ENCODE peak calls at places on chromosome 21, in ten cellular contexts. One of them, this sample, is unnamed.

GRCh38 chr21:42496839-42497202 is 797 bp upstream of the RSPH1 start:
- DNase-seq in AG04449: no peak
- DNase-seq in body of pancreas: peak
- DNase-seq in endothelial cell: no peak
- DNase-seq in OCI-LY7: no peak
- DNase-seq in bronchial epithelial cell: no peak
- DNase-seq in type B pancreatic cell: no peak
- DNase-seq in heart left ventricle: no peak
- DNase-seq in brain microvascular endothelial cell: no peak
- DNase-seq in AG10803: no peak
- DNase-seq in this sample: no peak

GRCh38 chr21:27700974-27701614 is 734.2 kb upstream of the ADAMTS5 start:
- DNase-seq in body of pancreas: peak
- DNase-seq in brain microvascular endothelial cell: peak
- DNase-seq in OCI-LY7: peak
- DNase-seq in endothelial cell: peak
- DNase-seq in heart left ventricle: peak
- DNase-seq in AG04449: peak
- DNase-seq in bronchial epithelial cell: peak
- DNase-seq in AG10803: peak
- DNase-seq in type B pancreatic cell: peak
- DNase-seq in this sample: peak

GRCh38 chr21:18646114-18646513 is 242.5 kb upstream of the TMPRSS15 start:
- DNase-seq in type B pancreatic cell: no peak
- DNase-seq in body of pancreas: no peak
- DNase-seq in heart left ventricle: no peak
- DNase-seq in AG04449: no peak
- DNase-seq in endothelial cell: no peak
- DNase-seq in brain microvascular endothelial cell: no peak
- DNase-seq in OCI-LY7: no peak
- DNase-seq in bronchial epithelial cell: no peak
- DNase-seq in AG10803: no peak
- DNase-seq in this sample: no peak

GRCh38 chr21:42062543-42063022 is 8.5 kb upstream of the UMODL1 start:
- DNase-seq in brain microvascular endothelial cell: no peak
- DNase-seq in bronchial epithelial cell: no peak
- DNase-seq in body of pancreas: peak
- DNase-seq in endothelial cell: no peak
- DNase-seq in AG04449: no peak
- DNase-seq in heart left ventricle: no peak
- DNase-seq in AG10803: no peak
- DNase-seq in OCI-LY7: peak
- DNase-seq in type B pancreatic cell: no peak
- DNase-seq in this sample: peak

GRCh38 chr21:36422279-36423098 is 37.3 kb downstream of the CHAF1B start:
- DNase-seq in bronchial epithelial cell: peak
- DNase-seq in heart left ventricle: peak
- DNase-seq in body of pancreas: peak
- DNase-seq in type B pancreatic cell: no peak
- DNase-seq in OCI-LY7: peak
- DNase-seq in endothelial cell: peak
- DNase-seq in AG04449: peak
- DNase-seq in brain microvascular endothelial cell: peak
- DNase-seq in AG10803: peak
- DNase-seq in this sample: peak

GRCh38 chr21:45207839-45208626 is 79.7 kb downstream of the POFUT2 start:
- DNase-seq in type B pancreatic cell: no peak
- DNase-seq in AG04449: no peak
- DNase-seq in OCI-LY7: no peak
- DNase-seq in heart left ventricle: no peak
- DNase-seq in endothelial cell: no peak
- DNase-seq in bronchial epithelial cell: no peak
- DNase-seq in brain microvascular endothelial cell: no peak
- DNase-seq in body of pancreas: no peak
- DNase-seq in AG10803: no peak
- DNase-seq in this sample: no peak

GRCh38 chr21:15908187-15908586 is 178.4 kb downstream of the USP25 start:
- DNase-seq in body of pancreas: no peak
- DNase-seq in brain microvascular endothelial cell: peak
- DNase-seq in type B pancreatic cell: no peak
- DNase-seq in heart left ventricle: no peak
- DNase-seq in AG04449: no peak
- DNase-seq in OCI-LY7: no peak
- DNase-seq in endothelial cell: no peak
- DNase-seq in bronchial epithelial cell: peak
- DNase-seq in AG10803: peak
- DNase-seq in this sample: no peak

GRCh38 chr21:28857720-28858119 is 135.0 kb downstream of the LTN1 start:
- DNase-seq in body of pancreas: no peak
- DNase-seq in AG10803: no peak
- DNase-seq in OCI-LY7: no peak
- DNase-seq in brain microvascular endothelial cell: no peak
- DNase-seq in type B pancreatic cell: no peak
- DNase-seq in endothelial cell: no peak
- DNase-seq in bronchial epithelial cell: no peak
- DNase-seq in AG04449: no peak
- DNase-seq in heart left ventricle: no peak
- DNase-seq in this sample: no peak

GRCh38 chr21:24205317-24205716 is 1402.0 kb downstream of the MRPL39 start:
- DNase-seq in endothelial cell: no peak
- DNase-seq in body of pancreas: no peak
- DNase-seq in bronchial epithelial cell: no peak
- DNase-seq in heart left ventricle: no peak
- DNase-seq in brain microvascular endothelial cell: no peak
- DNase-seq in AG10803: no peak
- DNase-seq in type B pancreatic cell: no peak
- DNase-seq in AG04449: no peak
- DNase-seq in OCI-LY7: no peak
- DNase-seq in this sample: no peak

GRCh38 chr21:16570196-16570595 is 840.4 kb downstream of the USP25 start:
- DNase-seq in OCI-LY7: no peak
- DNase-seq in brain microvascular endothelial cell: no peak
- DNase-seq in endothelial cell: no peak
- DNase-seq in bronchial epithelial cell: no peak
- DNase-seq in AG10803: no peak
- DNase-seq in type B pancreatic cell: no peak
- DNase-seq in AG04449: no peak
- DNase-seq in heart left ventricle: no peak
- DNase-seq in body of pancreas: no peak
- DNase-seq in this sample: no peak

GRCh38 chr21:22941779-22942178 is 1943.6 kb downstream of the NCAM2 start:
- DNase-seq in heart left ventricle: no peak
- DNase-seq in AG10803: no peak
- DNase-seq in OCI-LY7: no peak
- DNase-seq in bronchial epithelial cell: peak
- DNase-seq in brain microvascular endothelial cell: no peak
- DNase-seq in body of pancreas: no peak
- DNase-seq in AG04449: no peak
- DNase-seq in type B pancreatic cell: no peak
- DNase-seq in endothelial cell: no peak
- DNase-seq in this sample: no peak

GRCh38 chr21:29938968-29939858 is 583 bp downstream of the GRIK1 start:
- DNase-seq in AG04449: no peak
- DNase-seq in heart left ventricle: no peak
- DNase-seq in bronchial epithelial cell: no peak
- DNase-seq in AG10803: no peak
- DNase-seq in type B pancreatic cell: peak
- DNase-seq in endothelial cell: peak
- DNase-seq in brain microvascular endothelial cell: no peak
- DNase-seq in OCI-LY7: no peak
- DNase-seq in body of pancreas: no peak
- DNase-seq in this sample: peak

DNA sequence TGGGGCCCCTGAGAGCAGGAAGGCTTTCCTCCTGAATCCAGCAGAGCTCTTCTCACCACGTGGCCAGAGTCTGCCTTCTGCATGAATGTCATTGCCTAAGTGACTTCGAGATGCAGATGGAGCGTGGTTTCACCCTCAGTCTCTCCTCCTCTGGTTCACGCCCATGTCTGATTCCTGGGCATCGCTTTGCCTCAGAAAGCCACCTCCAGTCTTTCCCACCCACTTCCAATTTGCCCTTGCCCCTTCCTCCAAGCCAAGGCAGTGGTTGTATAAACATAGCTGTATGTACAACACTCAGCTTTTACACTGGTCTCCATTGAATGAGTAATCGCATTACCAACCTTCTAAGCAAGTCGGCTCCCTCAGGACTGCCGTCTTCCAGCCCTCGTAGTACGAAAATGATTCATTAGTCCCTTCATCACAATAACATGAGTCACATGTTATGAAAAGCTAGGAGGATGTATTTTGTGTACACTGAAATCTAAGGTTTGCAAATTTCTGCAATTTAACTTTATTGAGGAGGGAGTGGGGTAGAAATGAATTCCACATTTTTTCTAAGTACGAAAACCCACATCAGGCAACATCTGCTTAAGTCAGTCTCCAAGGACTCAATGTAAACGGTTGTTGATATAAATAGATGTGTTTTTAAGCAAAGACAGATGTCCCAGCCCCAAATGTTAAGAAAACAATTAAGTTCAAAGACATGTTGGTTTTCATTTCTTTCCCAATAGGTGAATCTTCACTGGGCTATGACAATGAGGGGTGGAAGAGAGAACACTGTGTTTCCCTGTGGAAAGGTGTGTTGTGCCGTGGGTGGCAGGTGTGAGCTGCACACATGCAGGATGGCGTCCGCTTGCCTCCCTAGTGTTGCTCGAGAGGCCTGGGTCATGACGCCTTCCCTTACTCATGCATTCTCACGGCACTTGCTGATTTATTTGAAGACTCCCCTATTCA is 32.3 kb upstream of the ETS2 start:
- DNase-seq in AG10803: peak
- DNase-seq in brain microvascular endothelial cell: peak
- DNase-seq in OCI-LY7: no peak
- DNase-seq in heart left ventricle: no peak
- DNase-seq in body of pancreas: peak
- DNase-seq in type B pancreatic cell: no peak
- DNase-seq in bronchial epithelial cell: peak
- DNase-seq in AG04449: peak
- DNase-seq in endothelial cell: no peak
- DNase-seq in this sample: no peak
- TF ChIP-seq CTCF in AG10803: no peak
- TF ChIP-seq CTCF in brain microvascular endothelial cell: no peak
- TF ChIP-seq CTCF in OCI-LY7: no peak
- TF ChIP-seq CTCF in heart left ventricle: no peak
- TF ChIP-seq CTCF in body of pancreas: no peak
- TF ChIP-seq CTCF in type B pancreatic cell: no peak
- TF ChIP-seq CTCF in bronchial epithelial cell: no peak
- TF ChIP-seq CTCF in AG04449: no peak
- TF ChIP-seq CTCF in endothelial cell: no peak
- TF ChIP-seq CTCF in this sample: no peak

GRCh38 chr21:46399129-46399528 is 59.6 kb upstream of the DIP2A start:
- DNase-seq in body of pancreas: no peak
- DNase-seq in bronchial epithelial cell: no peak
- DNase-seq in OCI-LY7: no peak
- DNase-seq in brain microvascular endothelial cell: no peak
- DNase-seq in AG10803: no peak
- DNase-seq in AG04449: no peak
- DNase-seq in heart left ventricle: no peak
- DNase-seq in type B pancreatic cell: no peak
- DNase-seq in endothelial cell: no peak
- DNase-seq in this sample: no peak

GRCh38 chr21:46399686-46400085 is 59.0 kb upstream of the DIP2A start:
- DNase-seq in brain microvascular endothelial cell: no peak
- DNase-seq in type B pancreatic cell: no peak
- DNase-seq in AG10803: no peak
- DNase-seq in AG04449: no peak
- DNase-seq in endothelial cell: no peak
- DNase-seq in heart left ventricle: no peak
- DNase-seq in OCI-LY7: no peak
- DNase-seq in bronchial epithelial cell: no peak
- DNase-seq in body of pancreas: no peak
- DNase-seq in this sample: no peak

GRCh38 chr21:46404306-46404705 is 54.4 kb upstream of the DIP2A start:
- DNase-seq in endothelial cell: no peak
- DNase-seq in type B pancreatic cell: no peak
- DNase-seq in body of pancreas: no peak
- DNase-seq in brain microvascular endothelial cell: no peak
- DNase-seq in AG10803: no peak
- DNase-seq in bronchial epithelial cell: no peak
- DNase-seq in AG04449: no peak
- DNase-seq in heart left ventricle: no peak
- DNase-seq in OCI-LY7: no peak
- DNase-seq in this sample: no peak

GRCh38 chr21:46401186-46401910 is 57.3 kb upstream of the DIP2A start:
- DNase-seq in body of pancreas: no peak
- DNase-seq in type B pancreatic cell: no peak
- DNase-seq in bronchial epithelial cell: no peak
- DNase-seq in endothelial cell: no peak
- DNase-seq in AG04449: no peak
- DNase-seq in heart left ventricle: no peak
- DNase-seq in AG10803: no peak
- DNase-seq in OCI-LY7: no peak
- DNase-seq in brain microvascular endothelial cell: no peak
- DNase-seq in this sample: no peak

GRCh38 chr21:46402421-46402820 is 56.3 kb upstream of the DIP2A start:
- DNase-seq in AG04449: no peak
- DNase-seq in endothelial cell: no peak
- DNase-seq in bronchial epithelial cell: no peak
- DNase-seq in AG10803: no peak
- DNase-seq in type B pancreatic cell: no peak
- DNase-seq in OCI-LY7: no peak
- DNase-seq in body of pancreas: no peak
- DNase-seq in heart left ventricle: no peak
- DNase-seq in brain microvascular endothelial cell: no peak
- DNase-seq in this sample: no peak
- TF ChIP-seq CTCF in AG04449: no peak
- TF ChIP-seq CTCF in endothelial cell: no peak
- TF ChIP-seq CTCF in bronchial epithelial cell: no peak
- TF ChIP-seq CTCF in AG10803: no peak
- TF ChIP-seq CTCF in type B pancreatic cell: no peak
- TF ChIP-seq CTCF in OCI-LY7: peak
- TF ChIP-seq CTCF in body of pancreas: no peak
- TF ChIP-seq CTCF in heart left ventricle: no peak
- TF ChIP-seq CTCF in brain microvascular endothelial cell: peak
- TF ChIP-seq CTCF in this sample: peak

DNA sequence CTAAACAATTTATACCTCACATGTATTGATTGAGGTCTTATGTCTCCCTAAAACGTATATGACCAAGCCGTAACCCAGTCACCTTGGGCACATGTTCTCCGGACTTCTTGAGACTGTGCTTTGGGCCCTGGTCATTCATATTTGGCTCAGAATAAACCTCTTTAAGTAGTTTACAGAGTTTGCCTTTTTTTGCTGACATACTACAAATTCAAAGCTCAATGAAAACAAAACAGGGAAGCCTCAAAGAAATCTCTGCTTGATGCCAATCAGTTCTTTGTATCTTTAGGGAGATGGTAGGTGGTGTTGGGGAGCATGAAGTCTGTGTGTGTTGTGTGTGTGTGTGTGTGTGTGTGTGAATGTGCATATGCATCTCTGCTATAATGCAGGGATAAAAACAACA is 247.0 kb downstream of the KCNJ6 start:
- DNase-seq in endothelial cell: no peak
- DNase-seq in heart left ventricle: no peak
- DNase-seq in type B pancreatic cell: no peak
- DNase-seq in OCI-LY7: no peak
- DNase-seq in bronchial epithelial cell: no peak
- DNase-seq in AG10803: no peak
- DNase-seq in body of pancreas: no peak
- DNase-seq in brain microvascular endothelial cell: no peak
- DNase-seq in AG04449: no peak
- DNase-seq in this sample: no peak
- TF ChIP-seq CTCF in endothelial cell: no peak
- TF ChIP-seq CTCF in heart left ventricle: no peak
- TF ChIP-seq CTCF in type B pancreatic cell: no peak
- TF ChIP-seq CTCF in OCI-LY7: no peak
- TF ChIP-seq CTCF in bronchial epithelial cell: no peak
- TF ChIP-seq CTCF in AG10803: no peak
- TF ChIP-seq CTCF in body of pancreas: no peak
- TF ChIP-seq CTCF in brain microvascular endothelial cell: no peak
- TF ChIP-seq CTCF in AG04449: no peak
- TF ChIP-seq CTCF in this sample: no peak

GRCh38 chr21:43880111-43880985 is 15.3 kb downstream of the AGPAT3 start:
- DNase-seq in bronchial epithelial cell: peak
- DNase-seq in body of pancreas: peak
- DNase-seq in heart left ventricle: no peak
- DNase-seq in AG10803: peak
- DNase-seq in AG04449: no peak
- DNase-seq in brain microvascular endothelial cell: peak
- DNase-seq in OCI-LY7: no peak
- DNase-seq in endothelial cell: no peak
- DNase-seq in type B pancreatic cell: no peak
- DNase-seq in this sample: peak
- TF ChIP-seq CTCF in bronchial epithelial cell: no peak
- TF ChIP-seq CTCF in body of pancreas: no peak
- TF ChIP-seq CTCF in heart left ventricle: no peak
- TF ChIP-seq CTCF in AG10803: no peak
- TF ChIP-seq CTCF in AG04449: no peak
- TF ChIP-seq CTCF in brain microvascular endothelial cell: no peak
- TF ChIP-seq CTCF in OCI-LY7: no peak
- TF ChIP-seq CTCF in endothelial cell: no peak
- TF ChIP-seq CTCF in type B pancreatic cell: no peak
- TF ChIP-seq CTCF in this sample: no peak